ENCODE peak calls at places on chromosomes 11 and 22, in five cellular contexts. L is WTC11, I is GM12878, Y is H1, V is HepG2. S is an unnamed sample.

GRCh38 chr11:124618863-124619262 is 3.8 kb upstream of the TBRG1 start:
- DNase-seq in L (no peak), I (no peak), Y (no peak), V (no peak), S (no peak)

GRCh38 chr11:84256618-84257017 is 970.5 kb upstream of the CCDC90B start:
- DNase-seq in L (no peak), I (no peak), Y (no peak), V (no peak), S (no peak)

GRCh38 chr11:44505591-44506054 is 59.8 kb upstream of the CD82 start:
- DNase-seq in L (no peak), I (no peak), Y (no peak), V (no peak), S (peak; percentile 66)

GRCh38 chr11:118895093-118896039 is 11.7 kb downstream of the CXCR5 start:
- DNase-seq in L (no peak), I (peak; percentile 47), Y (no peak), V (no peak), S (no peak)

GRCh38 chr22:29011200-29011867 is 50.3 kb downstream of the C22orf31 start:
- DNase-seq in L (no peak), I (no peak), Y (no peak), V (no peak), S (no peak)

GRCh38 chr22:46057206-46057605 is 80.2 kb upstream of the WNT7B start:
- DNase-seq in L (peak; percentile 5), I (no peak), Y (no peak), V (no peak), S (no peak)

GRCh38 chr22:49423125-49423650 is 404.5 kb downstream of the BRD1 start:
- DNase-seq in L (no peak), I (no peak), Y (no peak), V (no peak), S (no peak)

GRCh38 chr22:20178922-20179227 is 28.0 kb upstream of the CCDC188 start:
- DNase-seq in L (no peak), I (no peak), Y (no peak), V (no peak), S (no peak)

GRCh38 chr11:58179648-58180047 is 9.2 kb upstream of the OR9Q2 start:
- DNase-seq in L (no peak), I (no peak), Y (no peak), V (no peak), S (peak; percentile 50)

GRCh38 chr22:42961815-42962214 is 53.1 kb downstream of the PACSIN2 start:
- DNase-seq in L (no peak), I (no peak), Y (no peak), V (no peak), S (no peak)

GRCh38 chr22:27461470-27461869 is 340.1 kb downstream of the MN1 start:
- DNase-seq in L (peak; percentile 56), I (no peak), Y (no peak), V (no peak), S (no peak)

GRCh38 chr11:128911701-128912100 is 20.5 kb downstream of the KCNJ5 start:
- DNase-seq in L (no peak), I (no peak), Y (no peak), V (no peak), S (no peak)

GRCh38 chr11:32259641-32260081 is 168.8 kb downstream of the RCN1 start:
- DNase-seq in L (no peak), I (peak; percentile 62), Y (no peak), V (no peak), S (no peak)

GRCh38 chr11:75167617-75168016 is 16.7 kb downstream of the SLCO2B1 start:
- DNase-seq in L (no peak), I (no peak), Y (no peak), V (no peak), S (no peak)

GRCh38 chr11:114909866-114910265 is 231.5 kb downstream of the NXPE2 start:
- DNase-seq in L (peak; percentile 15), I (no peak), Y (peak; percentile 53), V (peak; percentile 9), S (no peak)

GRCh38 chr11:15278129-15278528 is 163.4 kb downstream of the INSC start:
- DNase-seq in L (no peak), I (no peak), Y (no peak), V (no peak), S (no peak)

GRCh38 chr22:28674121-28674563 is 5.5 kb downstream of the TTC28 start:
- DNase-seq in L (no peak), I (peak; percentile 40), Y (no peak), V (no peak), S (no peak)

GRCh38 chr22:21025763-21026755 is 6.3 kb downstream of the SLC7A4 start:
- DNase-seq in L (no peak), I (no peak), Y (no peak), V (no peak), S (peak; percentile 63)

GRCh38 chr11:15097411-15097810 is 17.3 kb upstream of the INSC start:
- DNase-seq in L (no peak), I (no peak), Y (no peak), V (no peak), S (no peak)

GRCh38 chr11:117058761-117059233 is 39.4 kb downstream of the SIK3 start:
- DNase-seq in L (no peak), I (no peak), Y (no peak), V (no peak), S (no peak)

GRCh38 chr22:30859714-30860095 is 108.9 kb downstream of the MORC2 start:
- DNase-seq in L (no peak), I (no peak), Y (no peak), V (no peak), S (peak; percentile 4)

GRCh38 chr11:69136471-69136870 is 19.3 kb upstream of the SMIM38 start:
- DNase-seq in L (no peak), I (no peak), Y (no peak), V (no peak), S (no peak)

GRCh38 chr11:69133251-69133650 is 22.5 kb upstream of the SMIM38 start:
- DNase-seq in L (no peak), I (no peak), Y (no peak), V (no peak), S (no peak)

GRCh38 chr11:69134957-69135356 is 20.8 kb upstream of the SMIM38 start:
- DNase-seq in L (no peak), I (no peak), Y (peak; percentile 28), V (no peak), S (no peak)

GRCh38 chr11:69137148-69137844 is 18.4 kb upstream of the SMIM38 start:
- DNase-seq in L (no peak), I (no peak), Y (no peak), V (no peak), S (no peak)

DNA sequence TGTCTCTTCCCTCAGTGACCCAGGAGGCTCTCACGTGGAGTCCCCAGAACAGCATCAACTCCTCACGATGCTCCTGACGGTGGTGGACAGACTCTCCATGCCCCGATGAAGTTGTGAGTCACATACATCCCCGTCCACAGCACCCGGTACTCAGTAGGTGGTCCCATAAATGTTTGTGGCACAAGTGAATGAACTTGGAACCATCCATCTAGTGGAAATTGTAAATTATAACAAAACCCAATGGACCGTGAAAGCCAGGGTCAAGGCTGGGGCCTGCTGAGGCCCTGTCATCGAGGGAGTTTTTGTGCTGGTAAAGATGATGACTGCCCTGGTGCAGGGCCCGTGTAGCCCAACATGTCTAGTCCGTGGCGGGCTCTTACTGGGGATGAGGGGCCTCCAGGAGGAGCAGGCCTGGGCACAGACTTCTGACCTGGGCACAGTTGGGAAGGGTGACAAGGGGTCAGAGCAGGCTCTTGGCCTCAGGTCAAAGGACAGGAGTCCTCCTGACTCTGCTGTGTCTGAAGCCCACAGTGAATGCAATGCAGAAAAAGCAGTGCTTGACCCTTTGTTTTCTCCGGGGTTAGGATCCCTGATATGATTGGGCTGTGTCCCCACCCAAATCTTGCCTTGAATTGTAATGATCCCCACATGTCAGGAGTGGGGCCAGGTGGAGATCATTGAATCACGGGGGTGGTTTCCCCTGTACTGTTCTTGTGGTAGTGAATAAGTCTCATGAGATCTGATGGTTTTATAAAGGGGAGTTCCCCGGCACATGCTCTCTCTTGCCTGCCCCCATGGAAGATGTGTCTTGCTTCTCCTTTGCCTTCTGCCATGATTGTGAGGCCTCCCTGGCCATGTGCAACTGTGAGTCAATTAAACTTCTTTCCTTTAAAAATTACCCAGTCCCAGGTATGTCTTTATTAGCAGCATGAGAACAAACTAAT is 20.0 kb upstream of the SMIM38 start:
- DNase-seq in L (peak; percentile 3), I (no peak), Y (no peak), V (no peak), S (no peak)
- TF ChIP-seq ATF2 in L (no peak), I (no peak), Y (no peak), V (no peak), S (no peak)

DNA sequence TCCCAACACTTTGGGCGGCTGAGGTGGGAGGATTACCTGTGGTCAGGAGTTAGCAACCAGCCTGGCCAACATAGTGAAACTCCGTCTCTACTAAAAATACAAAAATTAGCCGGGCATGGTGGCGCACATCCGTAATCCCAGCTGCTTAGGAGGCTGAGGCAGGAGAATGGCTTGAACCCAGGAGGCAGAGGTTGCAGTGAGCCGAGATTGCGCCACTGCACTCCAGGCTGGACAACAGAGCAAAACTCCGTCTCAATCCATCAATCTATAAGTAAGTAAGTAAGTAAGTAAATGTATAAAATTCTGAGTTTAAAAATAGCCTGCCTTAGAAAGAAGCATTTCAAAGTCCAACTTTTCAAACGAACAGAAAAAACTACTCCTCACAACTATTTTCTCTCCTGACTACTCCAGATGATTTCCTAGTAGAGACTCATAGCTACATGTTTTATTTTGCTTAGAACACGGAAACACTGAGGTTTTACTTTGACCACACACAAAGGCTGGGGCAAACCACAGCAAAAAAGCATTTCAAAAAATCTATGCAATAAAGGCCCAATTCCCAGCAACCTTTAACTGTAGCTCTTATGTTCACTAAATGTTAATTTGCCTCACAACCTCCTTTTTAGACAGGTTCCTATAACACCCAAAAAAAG is 16.3 kb downstream of the SPTY2D1 start:
- DNase-seq in L (no peak), I (peak; percentile 15), Y (no peak), V (no peak), S (no peak)
- TF ChIP-seq ATF2 in L (no peak), I (no peak), Y (no peak), V (no peak), S (no peak)

GRCh38 chr11:1915795-1916131 is 3.7 kb upstream of the TNNT3 start:
- DNase-seq in L (no peak), I (no peak), Y (no peak), V (no peak), S (no peak)

GRCh38 chr11:1908579-1908978 is 10.9 kb upstream of the TNNT3 start:
- DNase-seq in L (no peak), I (no peak), Y (no peak), V (no peak), S (no peak)

GRCh38 chr11:1909524-1909923 is 10.0 kb upstream of the TNNT3 start:
- DNase-seq in L (no peak), I (no peak), Y (no peak), V (no peak), S (no peak)

GRCh38 chr11:1913271-1914060 is 6.0 kb upstream of the TNNT3 start:
- DNase-seq in L (no peak), I (no peak), Y (no peak), V (no peak), S (no peak)

GRCh38 chr11:1912314-1912878 is 7.1 kb upstream of the TNNT3 start:
- DNase-seq in L (no peak), I (no peak), Y (no peak), V (no peak), S (no peak)
- TF ChIP-seq ATF2 in L (no peak), I (no peak), Y (no peak), V (no peak), S (no peak)

DNA sequence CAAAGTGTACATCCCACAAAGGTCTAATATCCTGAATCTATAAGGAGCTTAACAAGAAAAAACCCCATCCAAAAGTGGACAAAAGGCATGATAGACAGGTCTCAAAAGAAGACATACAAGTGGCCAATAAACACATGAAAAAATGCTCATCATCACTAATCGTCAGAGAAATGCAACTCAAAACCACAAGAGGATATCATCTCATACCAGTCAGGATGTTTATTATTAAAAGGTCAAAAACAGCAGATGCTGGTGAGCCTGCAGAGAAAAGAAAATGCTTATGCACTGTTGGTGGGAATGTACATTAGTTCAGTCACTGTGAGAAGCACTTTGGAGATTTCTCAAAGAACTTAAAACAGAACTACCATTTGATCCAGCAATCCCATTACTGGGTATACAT is 12.7 kb downstream of the LGALS12 start:
- DNase-seq in L (no peak), I (no peak), Y (no peak), V (no peak), S (no peak)
- TF ChIP-seq ATF2 in L (no peak), I (no peak), Y (no peak), V (no peak), S (no peak)